ENCODE peak calls at places on chromosome 1, in ten cellular contexts. U is psoas muscle; V is small intestine; P is posterior cingulate gyrus; C is DMS153; Y is GM12865; F is fibroblast of mammary gland; O is ELF-1; A is midbrain; J is CD8-positive, alpha-beta T cell. Z is an unnamed sample.

GRCh38 chr1:236507022-236507700 is 16.6 kb upstream of the LGALS8 start:
- DNase-seq in U (no peak), V (no peak), P (no peak), C (no peak), Y (no peak), F (no peak), O (no peak), A (no peak), J (no peak), Z (no peak)

GRCh38 chr1:69433073-69433472 is 134.6 kb upstream of the LRRC7 start:
- DNase-seq in U (no peak), V (no peak), P (no peak), C (no peak), Y (no peak), F (no peak), O (no peak), A (no peak), J (no peak), Z (no peak)

GRCh38 chr1:244652699-244653438 is at the start of gene DESI2:
- DNase-seq in U (peak; percentile 99), V (peak; percentile 100), P (peak; percentile 99), C (peak; percentile 100), Y (peak; percentile 99), F (peak; percentile 99), O (peak; percentile 100), A (peak; percentile 99), J (peak; percentile 96), Z (peak; percentile 96)

GRCh38 chr1:10943991-10944730 is 68.3 kb upstream of the TARDBP start:
- DNase-seq in U (no peak), V (peak; percentile 88), P (no peak), C (peak; percentile 94), Y (no peak), F (peak; percentile 16), O (peak; percentile 57), A (peak; percentile 14), J (no peak), Z (peak; percentile 37)

GRCh38 chr1:36008546-36009197 is 75.2 kb upstream of the TEKT2 start:
- DNase-seq in U (no peak), V (no peak), P (no peak), C (no peak), Y (peak; percentile 18), F (peak; percentile 34), O (peak; percentile 23), A (no peak), J (no peak), Z (no peak)

GRCh38 chr1:99963041-99963795 is 6.6 kb upstream of the SLC35A3 start:
- DNase-seq in U (no peak), V (no peak), P (no peak), C (no peak), Y (no peak), F (peak; percentile 38), O (no peak), A (no peak), J (no peak), Z (no peak)

GRCh38 chr1:246383217-246383616 is 123.9 kb downstream of the SMYD3 start:
- DNase-seq in U (no peak), V (no peak), P (no peak), C (no peak), Y (no peak), F (peak; percentile 15), O (no peak), A (no peak), J (no peak), Z (no peak)

GRCh38 chr1:202703191-202703590 is 7.1 kb downstream of the SYT2 start:
- DNase-seq in U (no peak), V (no peak), P (no peak), C (no peak), Y (no peak), F (no peak), O (no peak), A (no peak), J (no peak), Z (no peak)

GRCh38 chr1:62333431-62333830 is 14.2 kb upstream of the KANK4 start:
- DNase-seq in U (no peak), V (no peak), P (no peak), C (no peak), Y (no peak), F (peak; percentile 42), O (no peak), A (no peak), J (no peak), Z (no peak)

GRCh38 chr1:196464545-196464944 is 143.7 kb downstream of the KCNT2 start:
- DNase-seq in U (no peak), V (no peak), P (no peak), C (no peak), Y (no peak), F (peak; percentile 49), O (no peak), A (no peak), J (no peak), Z (no peak)

GRCh38 chr1:48876221-48876785 is 99.6 kb upstream of the BEND5 start:
- DNase-seq in U (no peak), V (no peak), P (no peak), C (no peak), Y (no peak), F (peak; percentile 66), O (peak; percentile 27), A (no peak), J (no peak), Z (no peak)

GRCh38 chr1:167795810-167796740 is 74.3 kb downstream of the MPZL1 start:
- DNase-seq in U (peak; percentile 44), V (no peak), P (no peak), C (peak; percentile 90), Y (no peak), F (peak; percentile 59), O (peak; percentile 24), A (no peak), J (no peak), Z (no peak)

GRCh38 chr1:228754646-228755268 is 19.5 kb downstream of the RHOU start:
- DNase-seq in U (no peak), V (no peak), P (no peak), C (no peak), Y (no peak), F (no peak), O (no peak), A (no peak), J (no peak), Z (no peak)

GRCh38 chr1:55064861-55065263 is 25.5 kb downstream of the PCSK9 start:
- DNase-seq in U (no peak), V (no peak), P (no peak), C (no peak), Y (no peak), F (peak; percentile 53), O (no peak), A (no peak), J (no peak), Z (no peak)

GRCh38 chr1:19762175-19762779 is 37.4 kb downstream of the TMCO4 start:
- DNase-seq in U (no peak), V (no peak), P (no peak), C (no peak), Y (peak; percentile 39), F (peak; percentile 36), O (peak; percentile 67), A (peak; percentile 3), J (no peak), Z (peak; percentile 44)